ENCODE peak calls at places on chromosomes 2 and 18, in seven cellular contexts. S is CD8-positive, alpha-beta memory T cell; A is NCI-H1105 treated with DMSO at 0.1 percent for 48 hours; P is cardiac septum; B is left lobe of liver; N is substantia nigra; E is Peyer's patch. T is an unnamed sample.

GRCh38 chr2:238915196-238915595 is 67.3 kb downstream of the TWIST2 start:
- DNase-seq in S (no peak), A (no peak), B (no peak), P (no peak), N (no peak), E (no peak), T (no peak)

GRCh38 chr2:15560404-15560987 is 638 bp downstream of the NBAS start:
- DNase-seq in A (peak; percentile 42), P (no peak), E (no peak), B (no peak), S (peak; percentile 48), N (no peak), T (no peak)

GRCh38 chr2:229445501-229446294 is 174.6 kb upstream of the PID1 start:
- DNase-seq in S (no peak), N (peak; percentile 27), B (no peak), P (no peak), A (no peak), E (no peak), T (no peak)

GRCh38 chr2:171318463-171318934 is 115.3 kb downstream of the METTL8 start:
- DNase-seq in B (no peak), A (no peak), N (peak; percentile 69), S (no peak), E (no peak), P (no peak), T (no peak)

GRCh38 chr18:35289293-35290069 is 548 bp downstream of the ZSCAN30 start:
- DNase-seq in A (peak; percentile 27), S (peak; percentile 54), P (no peak), N (no peak), B (no peak), E (no peak), T (peak; percentile 28)

GRCh38 chr2:20568501-20569463 is 82.1 kb downstream of the HS1BP3 start:
- DNase-seq in A (no peak), P (no peak), S (no peak), N (no peak), E (no peak), B (no peak), T (no peak)

GRCh38 chr18:75088622-75089211 is 120.2 kb downstream of the PTGR3 start:
- DNase-seq in N (no peak), B (no peak), E (peak; percentile 34), P (peak; percentile 62), A (no peak), S (no peak), T (no peak)

GRCh38 chr2:118554616-118555015 is 292.8 kb downstream of the EN1 start:
- DNase-seq in P (no peak), A (peak; percentile 12), B (no peak), N (no peak), S (no peak), E (no peak), T (no peak)

GRCh38 chr2:32947076-32947483 is 327 bp downstream of the LTBP1 start:
- DNase-seq in S (no peak), N (no peak), B (no peak), E (no peak), A (no peak), P (no peak), T (no peak)

GRCh38 chr18:54532222-54532621 is 58.8 kb upstream of the DYNAP start:
- DNase-seq in S (no peak), N (no peak), E (no peak), B (no peak), P (no peak), A (peak; percentile 35), T (no peak)

GRCh38 chr2:20326163-20326780 is 24.4 kb downstream of the PUM2 start:
- DNase-seq in P (no peak), N (peak; percentile 29), E (peak; percentile 74), B (no peak), A (peak; percentile 61), S (peak; percentile 57), T (peak; percentile 32)

GRCh38 chr2:186544255-186544675 is 45.6 kb upstream of the ITGAV start:
- DNase-seq in E (no peak), A (no peak), N (no peak), B (no peak), P (no peak), S (no peak), T (no peak)

GRCh38 chr2:234291765-234292204 is 205.1 kb downstream of the ARL4C start:
- DNase-seq in B (no peak), E (peak; percentile 80), S (peak; percentile 74), P (no peak), A (peak; percentile 68), N (no peak), T (peak; percentile 31)

GRCh38 chr2:109242222-109242653 is 113.2 kb downstream of the SH3RF3 start:
- DNase-seq in B (no peak), N (no peak), A (no peak), E (no peak), P (no peak), S (no peak), T (no peak)

GRCh38 chr2:240933966-240934700 is 28.0 kb downstream of the CROCC2 start:
- DNase-seq in N (no peak), P (peak; percentile 67), A (no peak), E (peak; percentile 44), S (peak; percentile 31), B (no peak), T (no peak)

GRCh38 chr2:11141319-11141718 is 13.9 kb upstream of the SLC66A3 start:
- DNase-seq in A (no peak), E (no peak), S (no peak), B (no peak), N (no peak), P (no peak), T (no peak)

GRCh38 chr2:206989306-206989705 is 50.0 kb downstream of the CPO start:
- DNase-seq in A (no peak), B (peak; percentile 60), E (peak; percentile 55), S (no peak), P (no peak), N (no peak), T (no peak)

GRCh38 chr2:164369416-164369815 is 251.9 kb downstream of the GRB14 start:
- DNase-seq in P (no peak), A (no peak), E (no peak), S (no peak), N (no peak), B (no peak), T (no peak)

GRCh38 chr2:10500601-10501361 is 52.7 kb upstream of the ODC1 start:
- DNase-seq in E (peak; percentile 37), P (peak; percentile 71), A (no peak), N (no peak), S (no peak), B (peak; percentile 40), T (no peak)

GRCh38 chr2:204691911-204692510 is 146.7 kb downstream of the PARD3B start:
- DNase-seq in A (peak; percentile 75), S (no peak), P (no peak), B (peak; percentile 58), E (peak; percentile 72), N (no peak), T (no peak)

GRCh38 chr18:54939375-54939917 is 19.8 kb downstream of the CCDC68 start:
- DNase-seq in N (no peak), E (no peak), A (no peak), P (no peak), B (no peak), S (no peak), T (no peak)

GRCh38 chr2:69163109-69163508 is 150.1 kb downstream of the ANTXR1 start:
- DNase-seq in E (no peak), B (no peak), P (no peak), S (no peak), A (no peak), N (no peak), T (no peak)

GRCh38 chr2:207014424-207014823 is 75.1 kb downstream of the CPO start:
- DNase-seq in B (no peak), S (no peak), P (no peak), N (no peak), A (no peak), E (no peak), T (no peak)

T was measured in CD4-positive, alpha-beta T cell.